ENCODE peak calls at places on chromosomes 6 and 20, in eight cellular contexts. S is left ventricle myocardium inferior; L is CD8-positive, alpha-beta T cell; C is psoas muscle; Q is type B pancreatic cell; G is endothelial cell; U is fibroblast of mammary gland; E is cardiac fibroblast. P is an unnamed sample.

GRCh38 chr6:166464418-166465400 is 82.0 kb upstream of the MPC1 start:
- DNase-seq in S (no peak), L (no peak), C (no peak), Q (no peak), G (no peak), U (no peak), E (no peak), P (no peak)

GRCh38 chr6:2209226-2209809 is 36.1 kb downstream of the GMDS start:
- DNase-seq in S (no peak), L (no peak), C (peak), Q (no peak), G (peak), U (peak), E (peak), P (no peak)

GRCh38 chr20:35743693-35744491 is 1.8 kb upstream of the RBM39 start:
- DNase-seq in S (no peak), L (no peak), C (no peak), Q (no peak), G (no peak), U (no peak), E (peak), P (no peak)

GRCh38 chr6:19107468-19107867 is 720.3 kb downstream of the RNF144B start:
- DNase-seq in S (no peak), L (no peak), C (no peak), Q (no peak), G (no peak), U (no peak), E (no peak), P (no peak)

GRCh38 chr6:169328112-169328801 is 74.6 kb upstream of the THBS2 start:
- DNase-seq in S (no peak), L (no peak), C (no peak), Q (no peak), G (no peak), U (peak), E (peak), P (no peak)

GRCh38 chr20:53215166-53215565 is 243.0 kb downstream of the TSHZ2 start:
- DNase-seq in S (no peak), L (no peak), C (no peak), Q (no peak), G (no peak), U (no peak), E (no peak), P (no peak)

GRCh38 chr6:149918151-149918905 is 4.6 kb downstream of the RAET1G start:
- DNase-seq in S (no peak), L (peak), C (peak), Q (peak), G (no peak), U (no peak), E (no peak), P (no peak)

GRCh38 chr6:35181933-35182612 is 31.7 kb upstream of the SCUBE3 start:
- DNase-seq in S (peak), L (no peak), C (peak), Q (no peak), G (no peak), U (peak), E (peak), P (peak)

GRCh38 chr6:143958839-143959399 is 49.1 kb downstream of the PLAGL1 start:
- DNase-seq in S (no peak), L (no peak), C (no peak), Q (no peak), G (no peak), U (no peak), E (no peak), P (no peak)

GRCh38 chr6:30060634-30060981 is 457 bp upstream of the POLR1H start:
- DNase-seq in S (no peak), L (no peak), C (peak), Q (no peak), G (peak), U (peak), E (peak), P (peak)

GRCh38 chr20:33291830-33292355 is 8.9 kb downstream of the BPIFB1 start:
- DNase-seq in S (no peak), L (peak), C (no peak), Q (no peak), G (peak), U (peak), E (peak), P (peak)

DNA sequence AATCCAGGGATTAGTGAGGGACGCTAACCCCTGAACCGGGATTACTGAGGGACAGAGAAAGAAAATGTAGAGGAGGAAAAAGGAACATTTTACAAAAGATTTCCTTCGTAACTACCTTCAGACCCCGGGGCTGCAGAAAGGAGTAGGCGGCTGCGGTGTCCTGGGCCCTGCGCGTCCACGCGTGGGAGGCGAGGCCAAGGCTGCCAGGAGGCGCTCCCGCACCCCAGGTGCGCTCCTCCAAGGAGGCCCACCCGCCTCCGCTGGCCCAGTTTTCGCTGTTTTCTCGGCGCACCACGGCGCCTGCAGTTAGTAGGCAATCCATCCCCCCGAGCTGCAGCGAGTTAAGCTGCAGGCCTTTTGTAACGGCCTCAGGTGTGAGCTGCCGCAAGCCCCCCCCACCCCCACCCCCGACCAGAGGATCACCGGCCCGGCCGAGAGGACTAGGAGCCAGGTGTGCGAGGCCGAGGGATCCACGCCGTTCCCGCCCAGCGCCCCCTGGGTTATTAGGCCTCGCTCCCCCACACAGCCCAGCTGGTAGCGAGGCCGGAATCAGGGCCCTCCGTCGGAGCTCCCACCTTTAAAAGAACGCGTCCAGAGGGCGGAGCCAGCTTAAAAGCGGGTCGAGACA is 380.3 kb upstream of the ARID1B start:
- DNase-seq in S (no peak), L (peak), C (no peak), Q (no peak), G (no peak), U (no peak), E (no peak), P (peak)
- TF ChIP-seq CTCF in S (no peak), L (no peak), C (no peak), Q (no peak), G (no peak), U (no peak), E (no peak), P (no peak)

GRCh38 chr6:5956939-5957338 is 49.8 kb downstream of the NRN1 start:
- DNase-seq in S (no peak), L (no peak), C (no peak), Q (no peak), G (no peak), U (no peak), E (no peak), P (no peak)
- TF ChIP-seq CTCF in S (no peak), L (no peak), C (no peak), Q (no peak), G (no peak), U (no peak), E (no peak), P (no peak)

DNA sequence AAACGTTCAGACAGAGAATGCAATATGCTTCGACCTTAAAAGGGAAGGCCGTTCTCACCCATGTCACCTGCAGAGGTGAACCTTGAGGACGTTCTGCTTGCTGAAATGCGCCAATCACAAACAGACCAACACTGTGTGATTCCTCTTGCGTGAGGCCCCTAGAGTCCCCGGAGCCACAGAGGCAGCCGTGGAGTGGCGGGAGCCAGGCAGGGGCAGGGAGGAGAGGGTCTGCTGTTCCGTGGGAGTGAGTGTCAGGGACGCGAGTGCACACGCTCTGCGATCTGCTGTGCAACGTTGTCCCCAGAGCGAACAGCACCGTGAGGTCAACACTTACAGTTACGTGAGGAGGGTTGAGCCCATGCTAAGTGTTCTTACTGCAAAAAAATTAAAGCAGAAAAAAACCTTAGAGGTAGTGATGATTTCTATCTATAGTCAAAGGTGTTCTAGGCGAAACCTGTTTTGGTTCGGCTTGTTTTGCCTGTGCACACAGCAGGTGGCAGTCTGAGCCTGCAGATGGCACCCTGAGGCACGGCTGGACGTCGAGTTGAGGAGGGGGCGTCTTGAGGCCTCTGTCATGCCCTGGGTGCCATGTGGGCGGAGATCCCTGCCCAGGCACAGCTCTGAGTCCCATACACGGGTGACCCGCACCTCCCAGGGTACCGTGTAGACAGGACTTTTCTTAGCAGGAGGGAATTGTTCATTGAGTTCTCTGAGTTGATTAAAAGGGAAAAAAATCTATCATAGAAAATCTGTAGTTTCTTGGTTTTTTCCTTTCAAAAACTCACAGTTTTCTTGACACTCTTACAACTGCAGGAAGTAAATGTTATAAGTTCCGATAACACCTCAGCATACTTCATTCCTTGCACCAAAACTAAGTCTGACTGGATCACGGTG is 71.8 kb upstream of the FRMD1 start:
- DNase-seq in S (no peak), L (peak), C (no peak), Q (peak), G (peak), U (no peak), E (no peak), P (peak)
- TF ChIP-seq CTCF in S (peak), L (no peak), C (no peak), Q (peak), G (no peak), U (no peak), E (no peak), P (peak)

DNA sequence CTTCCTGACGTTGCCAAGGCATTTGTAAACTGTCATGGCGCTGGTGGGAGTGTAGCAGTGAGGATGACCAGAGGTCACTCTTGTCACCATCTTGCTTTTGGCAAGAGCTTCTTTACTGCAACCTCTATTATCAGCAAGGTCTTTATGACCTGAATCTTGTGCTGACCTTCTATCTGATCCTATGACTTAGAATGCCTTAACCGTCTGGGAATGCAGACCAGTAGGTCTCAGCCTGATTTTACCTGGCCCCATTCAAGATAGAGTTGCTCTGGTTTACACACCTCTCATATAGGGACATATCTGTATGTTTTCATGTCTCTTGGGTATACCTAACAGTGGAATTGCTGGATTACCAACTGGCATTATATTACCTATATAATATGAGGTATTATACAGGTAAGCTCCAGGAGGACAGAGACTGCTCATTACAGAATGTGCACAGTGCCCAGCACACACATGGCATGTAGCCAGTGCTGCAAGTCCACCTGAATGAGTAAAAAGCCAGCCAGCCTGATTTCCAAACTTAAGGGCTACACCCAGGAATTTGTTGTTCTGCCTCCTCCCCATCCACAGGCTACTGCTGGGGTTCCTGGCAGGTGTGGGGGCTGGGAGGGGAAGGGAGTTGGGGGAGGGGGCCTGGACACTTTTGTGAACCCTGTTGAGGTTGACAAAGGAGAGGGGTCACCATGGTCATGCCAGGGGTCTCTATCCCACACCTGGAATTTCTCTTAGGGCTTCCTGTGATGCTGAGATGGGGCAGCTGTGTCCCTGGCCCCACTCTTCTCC is 35.2 kb upstream of the BLCAP start:
- DNase-seq in S (no peak), L (no peak), C (no peak), Q (peak), G (no peak), U (no peak), E (no peak), P (no peak)
- TF ChIP-seq CTCF in S (no peak), L (no peak), C (no peak), Q (no peak), G (no peak), U (no peak), E (no peak), P (no peak)

GRCh38 chr20:46088409-46089075 is 1.2 kb downstream of the NCOA5 start:
- DNase-seq in S (no peak), L (no peak), C (no peak), Q (no peak), G (no peak), U (peak), E (peak), P (no peak)
- TF ChIP-seq CTCF in S (no peak), L (peak), C (no peak), Q (no peak), G (no peak), U (no peak), E (no peak), P (no peak)

GRCh38 chr6:163630096-163630495 is 215.6 kb downstream of the QKI start:
- DNase-seq in S (no peak), L (no peak), C (no peak), Q (no peak), G (no peak), U (no peak), E (no peak), P (no peak)
- TF ChIP-seq CTCF in S (no peak), L (no peak), C (no peak), Q (no peak), G (no peak), U (no peak), E (no peak), P (no peak)

GRCh38 chr6:95596021-95596420 is 18.7 kb downstream of the MANEA start:
- DNase-seq in S (no peak), L (no peak), C (no peak), Q (no peak), G (no peak), U (no peak), E (no peak), P (no peak)

GRCh38 chr6:95601133-95601532 is 23.8 kb downstream of the MANEA start:
- DNase-seq in S (no peak), L (no peak), C (no peak), Q (no peak), G (no peak), U (no peak), E (peak), P (no peak)

DNA sequence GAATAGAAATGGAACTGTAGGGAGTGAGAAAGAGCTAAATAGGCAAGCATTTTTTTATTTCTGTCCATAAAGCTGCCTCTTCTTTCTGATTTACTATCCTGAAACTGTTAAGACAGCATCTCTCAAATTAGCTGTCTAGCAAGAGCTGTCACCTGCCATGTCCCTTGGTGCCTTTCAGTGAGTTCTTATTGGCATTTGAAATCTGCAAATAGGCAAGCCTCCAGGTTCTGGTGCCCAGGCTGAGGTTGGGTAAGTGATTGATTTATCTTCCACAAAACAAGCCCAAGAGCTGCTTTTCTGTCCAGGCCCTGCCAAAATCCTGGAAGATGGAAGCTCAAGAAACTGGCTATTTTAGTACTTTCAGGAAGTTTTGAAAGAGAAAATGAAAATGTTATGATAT is 22.4 kb downstream of the MANEA start:
- DNase-seq in S (no peak), L (no peak), C (no peak), Q (no peak), G (no peak), U (no peak), E (no peak), P (no peak)
- TF ChIP-seq CTCF in S (no peak), L (no peak), C (no peak), Q (no peak), G (no peak), U (no peak), E (no peak), P (no peak)

GRCh38 chr6:118284736-118285360 is 263.2 kb upstream of the PLN start:
- DNase-seq in S (no peak), L (no peak), C (no peak), Q (no peak), G (no peak), U (peak), E (peak), P (no peak)

GRCh38 chr6:118285791-118286190 is 262.3 kb upstream of the PLN start:
- DNase-seq in S (no peak), L (no peak), C (no peak), Q (no peak), G (no peak), U (peak), E (peak), P (no peak)

GRCh38 chr6:118283759-118284158 is 264.3 kb upstream of the PLN start:
- DNase-seq in S (no peak), L (peak), C (no peak), Q (no peak), G (peak), U (peak), E (peak), P (peak)

DNA sequence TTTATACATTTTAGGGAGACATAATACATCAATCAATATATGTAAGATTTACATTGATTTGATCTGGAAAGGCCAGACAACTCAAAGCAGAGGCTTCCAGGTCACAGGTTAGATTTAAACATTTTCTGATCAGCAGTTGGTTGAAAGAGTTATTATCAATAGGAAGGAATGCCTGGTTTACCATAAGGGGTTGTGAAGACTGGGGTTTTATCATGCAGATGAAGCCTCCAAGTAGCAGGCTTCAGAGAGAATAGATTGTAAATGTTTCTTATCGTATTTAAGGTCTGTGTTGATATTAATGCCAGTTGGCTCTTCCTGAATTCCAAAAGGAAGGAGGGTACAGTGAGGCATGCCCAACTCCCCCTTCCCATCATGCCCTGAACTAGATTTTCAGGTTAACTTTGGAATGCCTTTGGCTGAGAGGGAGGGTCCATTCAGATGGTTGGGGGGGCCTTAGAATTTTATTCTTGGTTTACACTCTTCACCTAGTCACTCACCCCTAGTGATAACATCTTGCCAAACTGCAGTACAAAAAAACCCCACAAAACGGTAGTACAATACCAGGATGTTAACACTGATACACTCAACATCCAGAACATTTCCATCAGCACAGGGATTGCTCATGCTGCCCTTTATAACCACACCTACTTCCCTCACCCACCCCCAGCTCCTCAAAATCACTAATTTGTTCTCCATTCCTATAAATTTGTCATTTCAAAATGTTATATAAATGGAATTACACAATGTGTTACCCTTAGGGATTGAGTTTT is 259.6 kb upstream of the PLN start:
- DNase-seq in S (no peak), L (no peak), C (no peak), Q (no peak), G (no peak), U (peak), E (peak), P (no peak)
- TF ChIP-seq CTCF in S (peak), L (no peak), C (no peak), Q (no peak), G (no peak), U (peak), E (peak), P (no peak)

GRCh38 chr6:5995705-5996686 is 10.7 kb downstream of the NRN1 start:
- DNase-seq in S (peak), L (no peak), C (peak), Q (no peak), G (peak), U (peak), E (peak), P (peak)
- TF ChIP-seq CTCF in S (peak), L (no peak), C (peak), Q (peak), G (no peak), U (peak), E (no peak), P (no peak)